ENCODE peak calls at places on chromosomes 4 and X, in seven cellular contexts. L, E, T, M, D, B and G are unnamed samples.

GRCh38 chr4:156968479-156968984 is 3.1 kb downstream of the PDGFC start:
- DNase-seq in T (peak), D (peak), M (peak), E (peak), L (peak), B (peak), G (no peak)

GRCh38 chr4:26431461-26432165 is 58.7 kb downstream of the CCKAR start:
- DNase-seq in L (peak), T (no peak), D (no peak), M (peak), B (no peak), E (no peak), G (no peak)

GRCh38 chr4:141409556-141409955 is 188.9 kb downstream of the ZNF330 start:
- DNase-seq in M (no peak), D (no peak), L (no peak), E (no peak), B (no peak), T (no peak), G (no peak)

GRCh38 chrX:24479924-24480722 is 15.0 kb downstream of the PDK3 start:
- DNase-seq in T (no peak), B (no peak), L (peak), D (peak), M (no peak), E (no peak), G (peak)

GRCh38 chr4:17781072-17781830 is at the start of gene FAM184B:
- DNase-seq in M (no peak), T (no peak), B (no peak), D (no peak), L (peak), E (peak), G (no peak)

GRCh38 chr4:44927361-44928061 is 201.2 kb upstream of the GNPDA2 start:
- DNase-seq in E (peak), M (peak), D (peak), B (peak), L (peak), T (no peak), G (no peak)

GRCh38 chrX:45011131-45011530 is 138.1 kb downstream of the KDM6A start:
- DNase-seq in T (no peak), B (peak), M (peak), D (peak), E (no peak), L (peak), G (no peak)

GRCh38 chrX:134718329-134719317 is 60.4 kb upstream of the PLAC1 start:
- DNase-seq in B (peak), E (peak), T (peak), M (peak), L (peak), D (peak), G (no peak)

GRCh38 chr4:6900181-6900812 is 9.3 kb upstream of the TBC1D14 start:
- DNase-seq in D (no peak), T (no peak), L (no peak), E (no peak), M (no peak), B (no peak), G (no peak)

GRCh38 chrX:136185409-136186022 is 38.2 kb downstream of the FHL1 start:
- DNase-seq in L (no peak), B (peak), E (no peak), T (no peak), D (peak), M (peak), G (no peak)

GRCh38 chr4:53786632-53787031 is 195.3 kb upstream of the LNX1 start:
- DNase-seq in L (no peak), D (peak), M (peak), T (no peak), E (no peak), B (peak), G (no peak)

GRCh38 chrX:30327762-30328161 is 18.6 kb upstream of the NR0B1 start:
- DNase-seq in T (no peak), L (no peak), M (no peak), E (peak), D (no peak), B (no peak), G (no peak)

GRCh38 chrX:154401918-154402621 is 3.9 kb downstream of the RPL10 start:
- DNase-seq in D (no peak), E (no peak), M (no peak), L (peak), B (no peak), T (no peak), G (no peak)

GRCh38 chr4:183600189-183600685 is 58.7 kb downstream of the RWDD4 start:
- DNase-seq in M (peak), T (no peak), D (no peak), L (peak), B (peak), E (peak), G (no peak)

GRCh38 chrX:1546601-1547275 is 9.8 kb upstream of the P2RY8 start:
- DNase-seq in B (no peak), M (no peak), T (no peak), E (no peak), D (no peak), L (no peak), G (no peak)

GRCh38 chr4:29581469-29581868 is 1138.7 kb upstream of the PCDH7 start:
- DNase-seq in E (no peak), B (peak), M (no peak), T (no peak), L (no peak), D (no peak), G (no peak)

GRCh38 chrX:15349046-15349445 is 13.7 kb upstream of the PIGA start:
- DNase-seq in L (peak), T (peak), E (peak), M (peak), B (peak), D (peak), G (no peak)

GRCh38 chr4:8384397-8385060 is 56.0 kb downstream of the ACOX3 start:
- DNase-seq in M (no peak), D (no peak), E (no peak), T (no peak), B (no peak), L (no peak), G (no peak)

GRCh38 chr4:96352051-96352517 is 512.2 kb downstream of the PDHA2 start:
- DNase-seq in E (peak), B (peak), L (peak), M (peak), D (peak), T (no peak), G (no peak)

GRCh38 chr4:18051281-18051680 is 29.7 kb upstream of the LCORL start:
- DNase-seq in L (peak), M (no peak), E (no peak), D (peak), T (no peak), B (no peak), G (no peak)

GRCh38 chrX:153644356-153645125 is 2.5 kb upstream of the DUSP9 start:
- DNase-seq in L (no peak), M (no peak), B (no peak), E (peak), D (no peak), T (no peak), G (no peak)

GRCh38 chrX:27815209-27815608 is 7.4 kb downstream of the MAGEB10 start:
- DNase-seq in B (peak), L (peak), M (peak), D (peak), E (no peak), T (no peak), G (no peak)

GRCh38 chr4:110614173-110614948 is 8.5 kb downstream of the PITX2 start:
- DNase-seq in D (no peak), L (no peak), E (peak), B (no peak), M (no peak), T (no peak), G (no peak)

GRCh38 chrX:151973851-151974335 is 583 bp downstream of the GABRE start:
- DNase-seq in T (peak), E (peak), D (no peak), L (peak), B (no peak), M (peak), G (no peak)

GRCh38 chr4:121950212-121950679 is 1.6 kb downstream of the TRPC3 start:
- DNase-seq in E (peak), B (peak), D (peak), L (peak), T (peak), M (peak), G (peak)

GRCh38 chr4:13182136-13182535 is 302.0 kb downstream of the RAB28 start:
- DNase-seq in E (no peak), L (no peak), B (no peak), D (no peak), T (no peak), M (no peak), G (no peak)

GRCh38 chrX:1531106-1531890 is 5.7 kb downstream of the P2RY8 start:
- DNase-seq in M (no peak), T (no peak), D (no peak), L (no peak), B (no peak), E (no peak), G (no peak)

GRCh38 chr4:142348489-142349076 is 497.5 kb downstream of the INPP4B start:
- DNase-seq in E (no peak), L (peak), T (no peak), M (no peak), D (no peak), B (no peak), G (no peak)

GRCh38 chr4:175252642-175253041 is 334.5 kb downstream of the ADAM29 start:
- DNase-seq in L (no peak), D (no peak), M (no peak), B (no peak), E (peak), T (no peak), G (no peak)

GRCh38 chr4:4985844-4986243 is 33.4 kb downstream of the CYTL1 start:
- DNase-seq in L (no peak), E (peak), T (no peak), D (no peak), M (no peak), B (no peak), G (no peak)

GRCh38 chr4:130403221-130403620 is 1307.3 kb downstream of the C4orf33 start:
- DNase-seq in M (no peak), E (peak), T (no peak), L (no peak), B (no peak), D (no peak), G (no peak)

GRCh38 chr4:142095886-142096605 is 459.7 kb downstream of the IL15 start:
- DNase-seq in T (peak), B (peak), E (no peak), D (peak), M (peak), L (peak), G (no peak)

GRCh38 chr4:41418444-41418843 is 119.5 kb upstream of the LIMCH1 start:
- DNase-seq in B (peak), D (no peak), M (peak), L (no peak), E (peak), T (no peak), G (no peak)

GRCh38 chr4:71396382-71396781 is 57.6 kb downstream of the SLC4A4 start:
- DNase-seq in M (peak), D (peak), E (no peak), T (no peak), L (peak), B (no peak), G (no peak)

GRCh38 chr4:173367946-173368345 is 2.8 kb upstream of the SAP30 start:
- DNase-seq in M (peak), L (peak), T (no peak), D (peak), E (no peak), B (peak), G (no peak)

GRCh38 chrX:65924938-65925507 is 114.9 kb downstream of the VSIG4 start:
- DNase-seq in M (no peak), B (no peak), T (no peak), E (no peak), L (peak), D (no peak), G (no peak)

GRCh38 chr4:14386196-14386595 is 616.1 kb upstream of the CPEB2 start:
- DNase-seq in B (no peak), L (no peak), D (peak), M (peak), E (peak), T (no peak), G (no peak)
- TF ChIP-seq CTCF in B (no peak), L (no peak), D (peak), M (peak), E (peak), T (no peak), G (no peak)

GRCh38 chrX:8868906-8869305 is 67.7 kb upstream of the FAM9A start:
- DNase-seq in E (no peak), T (no peak), L (peak), B (peak), D (peak), M (peak), G (no peak)
- TF ChIP-seq CTCF in E (no peak), T (no peak), L (peak), B (peak), D (peak), M (no peak), G (no peak)

GRCh38 chr4:72468904-72469502 is 100.0 kb downstream of the ADAMTS3 start:
- DNase-seq in D (peak), B (peak), T (no peak), E (peak), L (peak), M (peak), G (no peak)
- TF ChIP-seq CTCF in D (peak), B (peak), T (no peak), E (no peak), L (no peak), M (peak), G (no peak)

GRCh38 chrX:129984196-129984962 is 1.9 kb downstream of the BCORL1 start:
- DNase-seq in L (no peak), E (peak), D (no peak), M (no peak), B (no peak), T (no peak), G (peak)

GRCh38 chrX:129981752-129982299 is 609 bp upstream of the BCORL1 start:
- DNase-seq in T (no peak), M (no peak), D (no peak), L (no peak), E (no peak), B (no peak), G (no peak)

GRCh38 chrX:129981207-129981553 is 1.3 kb upstream of the BCORL1 start:
- DNase-seq in M (no peak), T (no peak), B (no peak), L (no peak), D (no peak), E (no peak), G (no peak)

GRCh38 chrX:129983575-129984131 is 1.2 kb downstream of the BCORL1 start:
- DNase-seq in E (peak), D (no peak), L (no peak), T (no peak), B (no peak), M (no peak), G (no peak)

GRCh38 chrX:129982300-129983246 is at the start of gene BCORL1:
- DNase-seq in L (peak), T (peak), M (peak), D (peak), E (peak), B (peak), G (peak)
- TF ChIP-seq CTCF in L (no peak), T (no peak), M (no peak), D (no peak), E (no peak), B (no peak), G (no peak)

GRCh38 chrX:69222103-69223090 is 57.1 kb upstream of the PJA1 start:
- DNase-seq in T (peak), B (peak), E (peak), D (peak), L (peak), M (peak), G (peak)
- TF ChIP-seq CTCF in T (no peak), B (peak), E (peak), D (peak), L (peak), M (peak), G (peak)

DNA sequence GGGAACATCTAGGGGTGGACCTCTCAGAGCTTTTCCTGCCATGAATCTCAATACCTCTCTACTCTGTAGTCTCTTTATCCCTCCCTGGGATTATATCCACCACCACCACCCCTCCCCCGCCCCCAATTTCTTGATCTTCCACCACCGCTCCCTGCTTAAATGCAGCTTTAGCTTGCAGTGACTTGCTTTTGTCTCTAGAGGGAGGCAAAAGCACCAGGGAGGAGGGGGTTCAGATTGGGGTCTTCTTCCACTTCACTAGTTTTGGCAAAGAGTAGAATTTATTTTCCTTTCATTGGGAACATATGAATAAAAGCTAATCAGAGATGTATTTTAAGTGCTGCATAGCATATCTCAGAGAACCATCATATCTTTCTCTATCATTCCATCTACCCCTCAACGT is 5.5 kb downstream of the ARHGAP36 start:
- DNase-seq in L (no peak), M (no peak), D (no peak), T (no peak), B (no peak), E (peak), G (no peak)
- TF ChIP-seq CTCF in L (no peak), M (no peak), D (peak), T (no peak), B (no peak), E (peak), G (no peak)

GRCh38 chrX:104370089-104370488 is 115.4 kb upstream of the ESX1 start:
- DNase-seq in T (peak), D (peak), B (no peak), L (peak), E (peak), M (peak), G (no peak)
- TF ChIP-seq CTCF in T (no peak), D (peak), B (no peak), L (peak), E (peak), M (peak), G (no peak)

GRCh38 chr4:150582101-150582565 is at the start of gene MAB21L2:
- DNase-seq in E (peak), T (no peak), M (peak), B (peak), D (no peak), L (no peak), G (no peak)

GRCh38 chr4:150579591-150580234 is 2.2 kb upstream of the MAB21L2 start:
- DNase-seq in B (peak), L (no peak), T (no peak), M (peak), D (no peak), E (peak), G (no peak)

GRCh38 chr4:150580244-150580643 is 1.7 kb upstream of the MAB21L2 start:
- DNase-seq in E (peak), L (no peak), D (no peak), T (no peak), M (no peak), B (no peak), G (no peak)

GRCh38 chr4:150581611-150582010 is 340 bp upstream of the MAB21L2 start:
- DNase-seq in T (no peak), M (peak), D (no peak), E (peak), B (peak), L (no peak), G (no peak)

DNA sequence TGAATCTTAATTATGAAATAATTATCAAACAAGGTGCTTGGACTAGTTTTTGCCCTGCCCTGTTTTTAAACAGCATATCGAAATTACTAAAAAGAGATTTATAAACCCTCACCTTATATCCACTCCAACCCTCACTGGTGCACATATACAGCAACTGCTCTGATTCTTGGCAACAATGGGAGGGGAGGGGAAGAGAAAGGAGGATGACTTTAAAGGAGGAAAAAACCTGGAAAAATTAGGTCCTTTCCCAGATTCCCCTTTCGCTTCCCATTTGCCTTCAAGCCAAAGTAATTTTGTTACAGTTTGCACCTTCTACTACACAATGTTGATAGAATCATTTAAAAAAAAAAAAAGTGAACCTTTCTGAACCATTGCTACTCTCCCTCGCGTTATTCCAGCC is 745 bp upstream of the MAB21L2 start:
- DNase-seq in B (no peak), L (no peak), T (no peak), M (no peak), D (no peak), E (no peak), G (no peak)
- TF ChIP-seq CTCF in B (no peak), L (no peak), T (no peak), M (no peak), D (no peak), E (no peak), G (no peak)

GRCh38 chr4:82428969-82429727 is 1.1 kb downstream of the HNRNPDL start:
- DNase-seq in T (peak), B (peak), L (peak), E (peak), D (peak), M (peak), G (peak)

GRCh38 chr4:82429728-82430192 is 502 bp downstream of the HNRNPDL start:
- DNase-seq in T (peak), L (peak), D (peak), B (peak), E (peak), M (peak), G (no peak)

GRCh38 chr4:82431831-82432230 is 1.4 kb downstream of the ENOPH1 start:
- DNase-seq in B (no peak), D (no peak), T (no peak), M (no peak), L (no peak), E (no peak), G (no peak)

GRCh38 chr4:82431026-82431745 is 796 bp downstream of the ENOPH1 start:
- DNase-seq in D (no peak), T (no peak), M (peak), E (peak), B (peak), L (peak), G (peak)

DNA sequence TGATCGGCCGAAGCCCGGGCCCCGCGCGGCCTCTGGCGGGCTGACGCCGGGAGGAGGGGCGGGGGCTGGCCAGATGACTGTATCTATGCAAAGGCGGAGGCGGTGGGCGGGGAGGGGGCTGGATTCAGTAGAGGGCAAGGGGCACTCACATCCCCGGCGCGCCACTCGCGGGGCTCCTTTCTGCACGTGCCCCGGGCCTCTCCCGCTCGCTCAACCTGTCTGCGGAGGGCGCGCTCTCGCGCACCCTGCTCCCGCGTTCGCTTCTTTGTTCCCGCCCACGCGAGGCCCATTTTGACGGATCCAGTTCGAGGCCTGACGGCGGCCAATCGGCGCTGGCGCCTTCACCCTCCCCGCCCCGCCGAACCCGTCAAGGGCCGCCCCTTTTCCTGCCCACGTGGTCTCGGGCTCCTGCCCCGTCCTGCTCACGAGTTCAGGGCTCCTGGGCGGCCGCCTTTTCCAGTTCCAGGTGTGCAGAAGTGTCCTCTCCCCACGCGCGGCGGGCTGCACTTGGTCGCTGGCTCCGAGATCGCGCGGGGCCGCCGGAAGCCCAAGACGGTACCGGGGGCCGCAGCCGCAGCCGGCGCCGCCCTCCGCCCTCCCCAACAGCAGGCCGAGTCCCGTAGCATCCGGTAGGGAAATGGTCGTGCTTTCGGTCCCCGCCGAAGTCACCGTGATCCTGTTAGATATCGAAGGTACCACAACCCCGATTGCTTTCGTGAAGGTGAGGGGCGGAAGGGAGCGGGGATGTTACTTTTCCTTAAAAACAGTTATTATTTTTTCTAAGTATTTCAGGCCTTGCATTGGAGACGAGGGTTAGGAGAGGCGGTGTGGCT is at the start of the genes ENOPH1 and HNRNPDL:
- DNase-seq in T (peak), M (peak), D (peak), E (peak), B (peak), L (peak), G (peak)
- TF ChIP-seq CTCF in T (no peak), M (no peak), D (no peak), E (no peak), B (no peak), L (no peak), G (no peak)